ENCODE peak calls at places on chromosomes 7 and 10, in eight cellular contexts. X is left ventricle myocardium inferior, R is cardiac fibroblast, Y is A549, H is retinal pigment epithelial cell, Q is Calu3, U is astrocyte of the spinal cord, N is RWPE1. W is an unnamed sample.

GRCh38 chr7:116955340-116955739 is 2.0 kb downstream of the ST7 start:
- DNase-seq in X (no peak), R (no peak), Q (no peak), Y (no peak), N (no peak), H (no peak), U (no peak), W (no peak)

GRCh38 chr10:80471715-80472233 is 17.7 kb downstream of the TSPAN14 start:
- DNase-seq in Q (peak), N (peak), U (no peak), R (no peak), Y (no peak), H (no peak), X (no peak), W (no peak)

GRCh38 chr7:130903358-130903974 is 169.5 kb upstream of the KLF14 start:
- DNase-seq in N (no peak), H (peak), U (peak), R (peak), Y (peak), Q (no peak), X (no peak), W (peak)

GRCh38 chr7:7639847-7640220 is 718 bp upstream of the UMAD1 start:
- DNase-seq in Q (peak), H (peak), N (peak), U (no peak), R (peak), Y (peak), X (no peak), W (no peak)

GRCh38 chr10:89490589-89491335 is 44.6 kb downstream of the SLC16A12 start:
- DNase-seq in R (no peak), H (no peak), N (no peak), X (no peak), U (no peak), Q (no peak), Y (no peak), W (no peak)

GRCh38 chr10:80144302-80145131 is 12.0 kb downstream of the PLAC9 start:
- DNase-seq in X (no peak), N (peak), U (no peak), Q (peak), Y (no peak), R (no peak), H (no peak), W (no peak)

GRCh38 chr7:96479015-96479645 is 157.2 kb upstream of the SLC25A13 start:
- DNase-seq in X (no peak), R (no peak), U (no peak), Q (no peak), Y (no peak), N (no peak), H (no peak), W (no peak)

GRCh38 chr7:92785923-92786322 is 50.5 kb downstream of the CDK6 start:
- DNase-seq in Y (no peak), U (peak), X (no peak), R (peak), N (no peak), Q (no peak), H (no peak), W (no peak)

GRCh38 chr7:3065724-3066143 is 22.1 kb upstream of the CARD11 start:
- DNase-seq in U (peak), N (peak), Y (peak), R (peak), H (no peak), Q (peak), X (no peak), W (no peak)

GRCh38 chr7:124263232-124263827 is 230.5 kb upstream of the TMEM229A start:
- DNase-seq in Q (peak), R (no peak), U (peak), X (no peak), Y (peak), H (peak), N (no peak), W (no peak)
- TF ChIP-seq CTCF in Q (no peak), R (no peak), U (no peak), X (no peak), Y (no peak), H (no peak), N (no peak), W (no peak)

GRCh38 chr10:106765355-106765754 is 399.2 kb downstream of the SORCS1 start:
- DNase-seq in U (no peak), Y (no peak), X (no peak), Q (no peak), R (no peak), H (no peak), N (no peak), W (no peak)
- TF ChIP-seq CTCF in U (no peak), Y (no peak), X (no peak), Q (no peak), R (no peak), H (no peak), N (no peak), W (no peak)

DNA sequence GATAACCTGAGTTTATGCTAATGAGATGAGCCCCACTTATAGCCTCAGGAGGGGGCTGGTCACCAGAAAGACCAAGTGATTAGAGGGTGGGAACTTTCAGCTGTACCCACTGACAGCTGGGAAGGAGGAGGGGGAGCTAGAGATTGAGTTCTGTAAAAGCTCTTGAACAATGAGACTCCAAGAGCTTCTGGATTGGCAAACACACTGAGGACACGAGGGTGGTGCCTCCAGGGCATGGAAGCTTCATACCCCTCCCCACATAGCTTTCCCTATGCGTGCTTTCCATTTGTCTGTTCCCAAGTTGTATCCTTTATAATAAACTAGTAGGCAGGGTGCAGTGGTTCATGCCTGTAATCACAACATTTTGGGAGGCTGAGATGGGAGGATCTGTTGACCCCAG is 20.2 kb downstream of the MRPS24 start:
- DNase-seq in Q (no peak), H (no peak), Y (no peak), U (no peak), X (no peak), N (no peak), R (no peak), W (no peak)
- TF ChIP-seq CTCF in Q (no peak), H (no peak), Y (no peak), U (no peak), X (no peak), N (no peak), R (no peak), W (no peak)

GRCh38 chr10:90652519-90652918 is 205.3 kb downstream of the HTR7 start:
- DNase-seq in R (peak), Q (no peak), N (peak), U (peak), H (no peak), Y (peak), X (no peak), W (no peak)
- TF ChIP-seq CTCF in R (peak), Q (no peak), N (peak), U (peak), H (peak), Y (peak), X (peak), W (peak)

GRCh38 chr10:50295367-50295766 is 44.1 kb upstream of the ASAH2 start:
- DNase-seq in N (no peak), R (no peak), H (no peak), Y (no peak), X (no peak), Q (no peak), U (no peak), W (no peak)

GRCh38 chr10:50289196-50289595 is 37.9 kb upstream of the ASAH2 start:
- DNase-seq in R (no peak), H (no peak), Y (no peak), N (no peak), X (no peak), Q (no peak), U (no peak), W (no peak)

GRCh38 chr10:50293508-50294320 is 42.4 kb upstream of the ASAH2 start:
- DNase-seq in Y (no peak), H (no peak), U (no peak), N (no peak), Q (no peak), R (no peak), X (no peak), W (no peak)

GRCh38 chr10:50294582-50294981 is 43.3 kb upstream of the ASAH2 start:
- DNase-seq in N (no peak), R (no peak), Y (no peak), H (no peak), Q (no peak), X (no peak), U (no peak), W (no peak)

GRCh38 chr10:50291261-50291850 is 40.0 kb upstream of the ASAH2 start:
- DNase-seq in X (no peak), Q (no peak), H (no peak), R (peak), N (no peak), Y (no peak), U (peak), W (no peak)
- TF ChIP-seq CTCF in X (peak), Q (no peak), H (peak), R (peak), N (no peak), Y (peak), U (peak), W (peak)

GRCh38 chr10:131775833-131776232 is 125.0 kb upstream of the PPP2R2D start:
- DNase-seq in X (no peak), H (no peak), Q (no peak), R (no peak), U (no peak), Y (no peak), N (no peak), W (no peak)

GRCh38 chr10:131773989-131774343 is 126.8 kb upstream of the PPP2R2D start:
- DNase-seq in Q (no peak), U (no peak), N (no peak), H (no peak), Y (no peak), R (no peak), X (no peak), W (no peak)

GRCh38 chr10:131776496-131776895 is 124.3 kb upstream of the PPP2R2D start:
- DNase-seq in R (no peak), X (no peak), Y (no peak), U (no peak), N (no peak), Q (no peak), H (no peak), W (no peak)

GRCh38 chr10:131774618-131775443 is 126.0 kb upstream of the PPP2R2D start:
- DNase-seq in N (no peak), U (no peak), X (no peak), H (no peak), R (no peak), Y (no peak), Q (no peak), W (no peak)

GRCh38 chr10:131775444-131775832 is 125.4 kb upstream of the PPP2R2D start:
- DNase-seq in X (no peak), U (no peak), H (no peak), R (no peak), Y (no peak), N (no peak), Q (no peak), W (no peak)
- TF ChIP-seq CTCF in X (no peak), U (no peak), H (no peak), R (no peak), Y (no peak), N (no peak), Q (no peak), W (no peak)

DNA sequence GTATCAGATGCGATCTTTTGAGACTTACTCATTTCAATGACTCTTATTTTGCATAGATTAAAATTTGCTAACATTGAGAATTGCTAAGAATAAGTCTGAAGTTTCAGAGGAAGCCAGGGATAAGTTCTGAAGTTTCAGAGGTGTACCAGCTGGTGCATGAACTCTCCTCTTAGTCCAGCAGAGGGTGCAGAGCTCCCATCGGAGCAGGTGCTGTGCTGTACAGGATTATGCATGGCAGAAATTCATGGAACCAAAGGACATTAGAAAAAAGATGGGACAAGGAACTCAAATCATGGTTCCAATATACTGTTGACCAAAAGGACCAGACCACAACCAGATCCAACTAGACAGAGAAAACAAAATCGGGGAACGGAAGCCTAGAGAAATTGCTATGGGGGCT is 41.9 kb downstream of the MGAM2 start:
- DNase-seq in Q (peak), Y (peak), H (no peak), U (no peak), X (no peak), N (no peak), R (no peak), W (no peak)
- TF ChIP-seq CTCF in Q (no peak), Y (peak), H (peak), U (peak), X (no peak), N (no peak), R (peak), W (no peak)

W was measured in AG04449.